ENCODE peak calls at places on chromosomes 13 and 19, in ten cellular contexts. Q, K, F, S, Z, O, V, D, A and N are unnamed samples. For H3K9me3, the result is how much of the 10 kb centered on the place peaks cover.

GRCh38 chr13:100657881-100658315 is 16.7 kb downstream of the TMTC4 start:
- DNase-seq in V (no peak), K (no peak), Z (no peak), F (no peak), A (no peak), D (no peak), O (no peak), Q (no peak), S (no peak), N (no peak)

GRCh38 chr13:38819053-38819452 is 132.2 kb downstream of the FREM2 start:
- DNase-seq in O (no peak), V (peak), Q (no peak), K (no peak), Z (peak), F (no peak), A (no peak), D (no peak), S (no peak), N (peak)

GRCh38 chr19:3162418-3163229 is 15.9 kb upstream of the S1PR4 start:
- DNase-seq in K (no peak), Q (no peak), F (no peak), V (no peak), O (peak), D (no peak), S (peak), A (peak), Z (no peak), N (peak)

GRCh38 chr13:24747248-24748151 is 16.5 kb upstream of the RNF17 start:
- DNase-seq in Z (peak), V (no peak), K (no peak), Q (no peak), A (no peak), D (no peak), S (peak), F (no peak), O (no peak), N (peak)

GRCh38 chr19:9818734-9819589 is at the start of gene FBXL12:
- DNase-seq in V (peak), A (peak), K (peak), Z (peak), D (peak), F (peak), Q (peak), S (peak), O (peak), N (peak)

GRCh38 chr19:49436381-49437017 is 4.8 kb downstream of the SLC17A7 start:
- DNase-seq in F (no peak), V (no peak), S (no peak), D (no peak), Z (peak), A (peak), Q (no peak), K (no peak), O (no peak), N (no peak)

GRCh38 chr19:14997981-14998380 is 18.3 kb upstream of the SLC1A6 start:
- DNase-seq in F (no peak), A (no peak), K (no peak), D (no peak), O (no peak), Z (no peak), Q (no peak), V (no peak), S (no peak), N (no peak)

GRCh38 chr13:24851546-24851945 is 87.6 kb downstream of the RNF17 start:
- DNase-seq in V (no peak), D (peak), O (no peak), Q (no peak), S (no peak), F (no peak), A (no peak), K (no peak), Z (peak), N (no peak)

GRCh38 chr19:46824887-46825730 is 25.5 kb downstream of the AP2S1 start:
- DNase-seq in D (no peak), Z (no peak), F (peak), O (no peak), S (peak), K (peak), A (no peak), V (no peak), Q (no peak), N (no peak)

GRCh38 chr19:41774515-41774980 is 19.2 kb downstream of the CEACAM6 start:
- DNase-seq in O (no peak), Z (peak), V (no peak), D (no peak), F (peak), A (no peak), K (peak), Q (no peak), S (no peak), N (no peak)

GRCh38 chr19:12721656-12722565 is 1.8 kb downstream of the TNPO2 start:
- DNase-seq in O (peak), Z (peak), Q (peak), V (peak), S (peak), F (peak), K (peak), A (peak), D (peak), N (peak)

GRCh38 chr13:20359335-20359734 is 127.2 kb upstream of the GJB6 start:
- DNase-seq in K (no peak), D (peak), Q (no peak), Z (no peak), F (no peak), V (no peak), A (peak), S (no peak), O (no peak), N (peak)

GRCh38 chr13:20354722-20355121 is 122.6 kb upstream of the GJB6 start:
- DNase-seq in V (no peak), S (no peak), A (no peak), F (no peak), D (no peak), O (no peak), Z (no peak), Q (no peak), K (no peak), N (no peak)

GRCh38 chr13:20353973-20354372 is 121.9 kb upstream of the GJB6 start:
- DNase-seq in Q (no peak), S (no peak), Z (no peak), A (no peak), D (peak), O (no peak), K (no peak), F (no peak), V (no peak), N (no peak)

GRCh38 chr13:20358022-20358421 is 125.9 kb upstream of the GJB6 start:
- DNase-seq in S (no peak), K (no peak), D (no peak), F (no peak), A (no peak), V (no peak), Z (no peak), Q (no peak), O (no peak), N (no peak)

GRCh38 chr13:20356437-20356836 is 124.3 kb upstream of the GJB6 start:
- DNase-seq in Z (no peak), Q (no peak), A (no peak), D (no peak), F (no peak), K (no peak), O (no peak), V (no peak), S (no peak), N (no peak)
- H3K9me3 ChIP-seq in Z (under half), Q (under half), A (under half), D (under half), F (under half), K (under half), O (under half), V (under half), S (under half), N (under half)

GRCh38 chr13:62324842-62325241 is 909.2 kb upstream of the PCDH20 start:
- DNase-seq in D (no peak), K (no peak), Q (no peak), O (no peak), A (no peak), V (no peak), S (no peak), F (no peak), Z (no peak), N (no peak)

GRCh38 chr13:62321139-62321538 is 905.5 kb upstream of the PCDH20 start:
- DNase-seq in S (no peak), O (no peak), K (no peak), A (no peak), V (no peak), D (no peak), Q (no peak), Z (no peak), F (no peak), N (no peak)

GRCh38 chr13:62320731-62321130 is 905.1 kb upstream of the PCDH20 start:
- DNase-seq in V (no peak), Z (no peak), O (no peak), S (no peak), F (no peak), D (no peak), K (no peak), Q (no peak), A (no peak), N (no peak)

GRCh38 chr13:62321895-62322294 is 906.2 kb upstream of the PCDH20 start:
- DNase-seq in K (no peak), Z (no peak), D (no peak), O (no peak), A (no peak), F (no peak), S (no peak), Q (no peak), V (no peak), N (no peak)

DNA sequence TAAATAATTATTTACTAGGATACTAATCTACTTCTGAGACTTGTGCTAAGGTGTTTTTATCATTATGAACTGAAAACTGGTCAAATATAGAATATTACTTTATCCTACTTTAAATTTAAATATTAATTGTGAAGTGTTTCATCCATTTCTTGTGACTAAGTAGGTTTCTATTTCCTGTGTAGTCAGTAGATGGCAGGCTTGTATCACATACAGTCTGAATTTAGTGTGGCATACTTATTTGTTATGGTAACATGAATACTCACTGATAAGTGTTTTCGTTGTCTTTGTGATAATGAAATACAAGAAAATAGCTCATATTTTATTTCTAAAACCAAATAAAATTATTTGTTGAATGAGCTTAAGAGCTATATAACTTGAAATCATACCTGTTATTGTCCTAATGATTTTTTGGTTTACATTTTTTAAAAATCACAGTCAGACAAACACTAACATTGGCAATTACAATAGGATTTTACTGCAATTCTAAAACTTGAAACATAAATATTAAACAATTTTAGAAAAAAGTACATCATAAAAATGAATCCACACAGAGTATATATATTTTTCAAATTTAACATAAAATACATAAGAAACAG is 904.6 kb upstream of the PCDH20 start:
- DNase-seq in V (no peak), K (no peak), A (peak), O (no peak), F (no peak), D (peak), Q (no peak), S (no peak), Z (peak), N (peak)
- TF ChIP-seq CTCF in V (no peak), K (peak), A (no peak), O (peak), F (peak), D (peak), Q (peak), S (peak), Z (peak), N (peak)

GRCh38 chr13:91045351-91046034 is 302.0 kb upstream of the MIR17HG start:
- DNase-seq in Z (peak), K (no peak), Q (no peak), F (no peak), D (no peak), S (no peak), O (no peak), V (no peak), A (peak), N (peak)

GRCh38 chr13:91042870-91043269 is 304.6 kb upstream of the MIR17HG start:
- DNase-seq in O (no peak), A (no peak), Q (no peak), V (no peak), S (no peak), D (no peak), Z (no peak), K (no peak), F (no peak), N (no peak)

DNA sequence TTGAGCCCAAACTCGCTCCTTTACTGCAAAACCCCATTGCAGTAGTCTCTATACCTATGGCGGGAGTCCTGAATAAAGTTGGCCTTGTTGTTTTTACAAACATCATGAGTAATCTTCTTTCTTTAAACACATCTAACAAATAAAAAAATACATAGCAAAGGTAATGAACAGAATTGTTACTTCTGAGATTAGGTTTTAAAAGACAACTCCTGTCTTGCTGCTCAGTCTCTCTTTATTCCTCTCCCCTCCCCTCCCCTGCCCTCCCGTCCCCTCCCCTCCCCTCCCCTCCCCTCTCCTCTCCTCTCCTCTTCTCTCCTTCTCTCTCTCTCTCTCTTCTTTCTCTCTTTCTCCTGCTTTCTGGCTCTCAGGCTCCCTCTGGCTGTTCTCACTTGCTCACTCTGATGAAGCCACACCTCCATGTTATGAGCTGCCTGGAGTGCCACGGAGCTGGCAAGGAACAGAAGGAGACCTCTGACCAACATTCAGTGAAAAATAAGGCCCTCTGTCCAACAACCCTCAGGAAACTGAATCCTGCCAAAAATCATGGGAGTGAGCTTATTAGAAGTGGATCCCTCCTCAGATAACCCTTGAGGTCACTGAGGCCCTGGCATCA is 300.7 kb upstream of the MIR17HG start:
- DNase-seq in Q (no peak), O (no peak), K (no peak), F (no peak), Z (peak), V (no peak), S (no peak), D (no peak), A (no peak), N (no peak)
- H3K27ac ChIP-seq in Q (no peak), O (no peak), K (no peak), F (no peak), Z (no peak), V (no peak), S (no peak), D (no peak), A (no peak), N (no peak)

GRCh38 chr19:57686727-57687126 is 5.0 kb downstream of the ZNF551 start:
- DNase-seq in F (no peak), K (no peak), A (no peak), O (no peak), D (no peak), V (no peak), Z (no peak), Q (no peak), S (no peak), N (no peak)
- H3K9me3 ChIP-seq in F (under half), K (half or more), A (half or more), O (under half), D (half or more), V (under half), Z (under half), Q (half or more), S (half or more), N (half or more)